ENCODE peak calls at places on chromosomes 1 and 21, in five cellular contexts. G, P, X, M and B are unnamed samples.
A peak's percentile ranks its signal among the peaks of the same experiment; 100 is the strongest.

GRCh38 chr1:9234223-9235122 is at the start of gene H6PD:
- DNase-seq in P (peak; percentile 87), X (peak; percentile 89), M (peak; percentile 80), G (peak; percentile 86), B (peak; percentile 35)

GRCh38 chr1:203520315-203520714 is 26.4 kb downstream of the OPTC start:
- DNase-seq in X (no peak), M (no peak), G (no peak), P (no peak), B (no peak)

GRCh38 chr1:200075938-200076546 is 48.5 kb downstream of the NR5A2 start:
- DNase-seq in G (no peak), M (no peak), P (peak; percentile 23), X (no peak), B (no peak)

GRCh38 chr1:34946211-34946610 is 16.8 kb upstream of the DLGAP3 start:
- DNase-seq in P (no peak), G (no peak), X (no peak), M (no peak), B (no peak)

GRCh38 chr21:46549650-46550049 is 55.2 kb downstream of the S100B start:
- DNase-seq in G (no peak), X (no peak), P (no peak), M (no peak), B (no peak)

GRCh38 chr1:85087659-85088407 is 39.5 kb upstream of the MCOLN3 start:
- DNase-seq in G (no peak), X (no peak), P (no peak), M (no peak), B (no peak)

GRCh38 chr1:29410476-29410875 is 174.2 kb downstream of the PTPRU start:
- DNase-seq in M (no peak), X (no peak), G (no peak), P (no peak), B (no peak)

GRCh38 chr21:18449586-18449985 is 46.0 kb upstream of the TMPRSS15 start:
- DNase-seq in M (no peak), P (no peak), G (no peak), X (peak; percentile 35), B (no peak)

GRCh38 chr1:218339267-218339831 is 5.8 kb upstream of the TGFB2 start:
- DNase-seq in P (no peak), M (no peak), X (peak; percentile 35), G (no peak), B (no peak)

GRCh38 chr1:22102746-22103145 is 40.2 kb downstream of the WNT4 start:
- DNase-seq in X (no peak), P (no peak), M (no peak), G (no peak), B (no peak)

GRCh38 chr1:25616932-25617625 is 488 bp downstream of the MAN1C1 start:
- DNase-seq in M (no peak), P (no peak), G (peak; percentile 77), X (peak; percentile 51), B (no peak)

GRCh38 chr1:85240174-85240601 is 19.3 kb downstream of the C1orf52 start:
- DNase-seq in X (peak; percentile 9), P (no peak), M (no peak), G (no peak), B (no peak)

DNA sequence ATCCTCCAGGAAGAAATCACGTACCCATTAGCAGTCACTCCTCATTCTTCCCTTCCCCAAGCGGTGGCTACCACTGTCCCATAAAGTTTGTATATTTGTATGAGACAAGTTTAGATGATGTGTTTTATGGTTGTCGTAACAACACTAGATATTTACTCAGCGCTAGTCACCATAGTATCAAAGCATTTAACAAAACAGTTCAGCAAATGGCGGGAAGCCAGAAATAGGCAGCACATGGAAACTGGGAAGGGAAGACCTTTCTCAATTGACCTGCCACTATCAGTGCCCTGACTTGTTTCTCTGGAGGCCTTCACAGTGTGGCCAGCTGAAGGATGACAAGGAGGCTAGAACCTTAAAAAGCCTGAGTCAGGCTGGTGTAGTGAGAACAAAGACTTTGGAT is 31.1 kb downstream of the CNST start:
- DNase-seq in G (no peak), X (no peak), P (peak; percentile 85), M (no peak), B (no peak)
- H3K27ac ChIP-seq in G (no peak overlapping the region), X (no peak overlapping the region), P (peak overlapping the region; percentile 34), M (no peak overlapping the region), B (no peak overlapping the region)

GRCh38 chr1:243267346-243268283 is 11.8 kb downstream of the SDCCAG8 start:
- DNase-seq in X (no peak), P (no peak), M (no peak), G (no peak), B (no peak)

GRCh38 chr1:243263824-243264223 is 8.0 kb downstream of the SDCCAG8 start:
- DNase-seq in P (no peak), G (no peak), X (no peak), M (no peak), B (no peak)

GRCh38 chr1:243261389-243261788 is 5.5 kb downstream of the SDCCAG8 start:
- DNase-seq in G (no peak), X (no peak), M (no peak), P (no peak), B (no peak)

GRCh38 chr1:243266231-243266630 is 10.4 kb downstream of the SDCCAG8 start:
- DNase-seq in X (no peak), M (no peak), G (no peak), P (no peak), B (no peak)

GRCh38 chr1:243264718-243265117 is 8.9 kb downstream of the SDCCAG8 start:
- DNase-seq in M (no peak), G (no peak), X (no peak), P (no peak), B (no peak)
- H3K27ac ChIP-seq in M (peak overlapping the region; percentile 81), G (no peak overlapping the region), X (no peak overlapping the region), P (peak overlapping the region; percentile 15), B (peak overlapping the region; percentile 58)

DNA sequence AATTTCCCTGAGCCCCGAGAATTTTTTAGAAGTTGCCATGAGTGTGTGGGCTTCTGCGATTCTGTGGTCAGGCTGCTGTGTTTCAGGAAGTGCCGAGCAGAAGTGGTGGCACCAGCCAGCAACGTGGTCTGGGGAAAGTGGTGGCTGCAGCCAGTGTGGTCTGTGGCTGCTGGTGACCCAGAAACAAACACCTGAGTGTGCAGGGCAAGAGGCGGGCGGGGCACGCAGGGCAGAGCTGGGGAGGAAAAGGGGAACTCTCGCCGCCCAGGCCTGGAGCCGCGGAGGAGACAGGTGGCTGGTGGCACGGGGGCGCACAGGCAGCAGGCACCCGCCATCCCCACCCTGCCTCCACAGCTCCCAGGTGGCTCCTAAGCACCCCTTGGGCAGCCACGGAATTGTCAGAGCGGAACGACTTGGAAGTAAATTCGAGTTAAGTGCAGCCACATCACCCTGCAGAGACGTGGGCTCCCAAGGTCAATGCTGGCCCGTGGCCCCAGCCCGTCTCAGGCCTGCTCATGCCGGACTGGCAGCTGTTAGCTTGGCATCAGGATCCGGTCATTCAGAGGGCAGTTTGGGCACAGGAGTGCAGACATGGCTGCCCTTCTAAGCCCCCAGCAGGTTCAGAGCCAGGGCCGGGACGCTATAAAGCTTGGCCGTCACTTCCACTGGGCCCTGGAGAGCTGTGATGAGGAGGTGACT is 25.1 kb downstream of the PRDM16 start:
- DNase-seq in M (no peak), X (no peak), P (no peak), G (no peak), B (no peak)
- H3K27ac ChIP-seq in M (no peak overlapping the region), X (no peak overlapping the region), P (no peak overlapping the region), G (no peak overlapping the region), B (peak overlapping the region; percentile 36)

DNA sequence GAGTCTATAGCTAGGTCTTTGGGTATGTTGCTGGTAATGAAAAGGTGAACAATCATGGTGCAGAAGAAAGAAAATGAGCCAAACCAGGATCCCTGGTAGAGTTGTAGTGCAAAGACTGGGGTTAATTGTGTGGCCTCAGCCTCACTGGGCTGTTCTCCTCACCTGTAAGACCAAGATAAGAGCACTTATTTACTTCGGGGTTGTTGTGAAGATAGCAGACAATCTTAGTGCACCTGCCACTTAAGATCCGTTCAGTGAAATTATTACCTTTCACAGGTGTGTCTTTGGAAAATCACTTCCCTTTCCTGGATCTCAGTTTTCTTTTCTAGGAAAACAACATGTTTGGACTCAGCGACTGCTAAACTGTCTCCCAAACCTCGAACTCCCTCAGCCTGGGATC is 1.3 kb upstream of the FGGY start:
- DNase-seq in M (no peak), G (no peak), X (no peak), P (no peak), B (no peak)
- H3K27ac ChIP-seq in M (peak overlapping the region; percentile 85), G (no peak overlapping the region), X (no peak overlapping the region), P (peak overlapping the region; percentile 99), B (peak overlapping the region; percentile 99)

GRCh38 chr1:87336623-87337067 is 8.0 kb downstream of the LMO4 start:
- DNase-seq in P (no peak), M (no peak), G (no peak), X (no peak), B (no peak)
- H3K27ac ChIP-seq in P (no peak overlapping the region), M (no peak overlapping the region), G (no peak overlapping the region), X (no peak overlapping the region), B (peak overlapping the region; percentile 73)

DNA sequence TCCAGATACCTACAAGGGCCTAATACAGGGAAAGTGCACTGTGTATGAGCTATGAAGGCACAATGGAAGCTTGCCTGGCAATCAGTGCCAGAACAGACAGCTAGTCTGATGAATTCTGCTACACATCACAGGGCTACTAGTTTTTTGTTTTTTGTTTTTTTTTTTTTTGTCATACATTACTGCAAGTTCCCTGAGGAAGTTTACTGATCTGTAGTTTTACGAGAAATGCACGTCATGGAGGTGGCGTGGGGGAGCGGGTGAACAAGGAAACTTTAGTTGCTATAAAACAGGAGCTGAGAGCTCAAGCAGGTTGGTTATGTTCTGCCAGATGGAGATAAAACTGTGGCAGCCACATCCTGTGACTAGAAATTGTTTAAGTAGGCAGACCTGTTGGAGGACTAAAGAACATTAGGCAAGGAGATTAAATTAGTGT is 17.7 kb downstream of the PTPRC start:
- DNase-seq in G (peak; percentile 75), P (peak; percentile 77), M (no peak), X (peak; percentile 80), B (no peak)
- H3K27ac ChIP-seq in G (peak overlapping the region; percentile 64), P (peak overlapping the region; percentile 45), M (no peak overlapping the region), X (peak overlapping the region; percentile 86), B (peak overlapping the region; percentile 30)

GRCh38 chr1:239922778-239923522 is 168.7 kb upstream of the FMN2 start:
- DNase-seq in X (no peak), G (no peak), P (no peak), M (no peak), B (no peak)

GRCh38 chr1:239913141-239913585 is 178.5 kb upstream of the FMN2 start:
- DNase-seq in X (no peak), P (no peak), G (no peak), M (no peak), B (no peak)

GRCh38 chr1:239914827-239915231 is 176.9 kb upstream of the FMN2 start:
- DNase-seq in M (no peak), G (no peak), P (no peak), X (no peak), B (no peak)

GRCh38 chr1:239920214-239920613 is 171.5 kb upstream of the FMN2 start:
- DNase-seq in P (no peak), M (no peak), G (no peak), X (no peak), B (no peak)

GRCh38 chr1:239918633-239919032 is 173.1 kb upstream of the FMN2 start:
- DNase-seq in X (no peak), M (no peak), G (no peak), P (no peak), B (no peak)
- H3K27ac ChIP-seq in X (no peak overlapping the region), M (no peak overlapping the region), G (no peak overlapping the region), P (no peak overlapping the region), B (no peak overlapping the region)

GRCh38 chr1:3035871-3036645 is 14.8 kb downstream of the ACTRT2 start:
- DNase-seq in M (no peak), P (no peak), G (no peak), X (no peak), B (no peak)
- H3K27ac ChIP-seq in M (no peak overlapping the region), P (no peak overlapping the region), G (no peak overlapping the region), X (no peak overlapping the region), B (no peak overlapping the region)